ENCODE peak calls at places on chromosomes 4 and X, in seven cellular contexts. One of them, this sample, is unnamed.

GRCh38 chr4:6720202-6720699 is 4.3 kb downstream of the BLOC1S4 start:
- DNase-seq in astrocyte of the hippocampus: peak
- DNase-seq in right atrium auricular region: peak
- DNase-seq in testis: peak
- DNase-seq in Right ventricle myocardium superior: peak
- DNase-seq in tibial artery: peak
- DNase-seq in type B pancreatic cell: peak
- DNase-seq in this sample: peak

GRCh38 chr4:84751707-84752106 is 168.8 kb downstream of the CDS1 start:
- DNase-seq in astrocyte of the hippocampus: no peak
- DNase-seq in right atrium auricular region: no peak
- DNase-seq in type B pancreatic cell: no peak
- DNase-seq in Right ventricle myocardium superior: no peak
- DNase-seq in tibial artery: no peak
- DNase-seq in testis: no peak
- DNase-seq in this sample: no peak

GRCh38 chrX:150476183-150476699 is 92.2 kb upstream of the MTM1 start:
- DNase-seq in right atrium auricular region: no peak
- DNase-seq in Right ventricle myocardium superior: no peak
- DNase-seq in testis: no peak
- DNase-seq in type B pancreatic cell: no peak
- DNase-seq in tibial artery: no peak
- DNase-seq in astrocyte of the hippocampus: peak
- DNase-seq in this sample: no peak

GRCh38 chrX:118552501-118552900 is 56.9 kb downstream of the DOCK11 start:
- DNase-seq in type B pancreatic cell: no peak
- DNase-seq in right atrium auricular region: peak
- DNase-seq in astrocyte of the hippocampus: no peak
- DNase-seq in Right ventricle myocardium superior: peak
- DNase-seq in tibial artery: peak
- DNase-seq in testis: peak
- DNase-seq in this sample: no peak

GRCh38 chr4:1042352-1043025 is 31.1 kb downstream of the FGFRL1 start:
- DNase-seq in astrocyte of the hippocampus: no peak
- DNase-seq in type B pancreatic cell: no peak
- DNase-seq in right atrium auricular region: no peak
- DNase-seq in Right ventricle myocardium superior: no peak
- DNase-seq in testis: no peak
- DNase-seq in tibial artery: no peak
- DNase-seq in this sample: no peak

GRCh38 chrX:107571296-107571998 is 56.9 kb upstream of the PRPS1 start:
- DNase-seq in type B pancreatic cell: no peak
- DNase-seq in Right ventricle myocardium superior: no peak
- DNase-seq in astrocyte of the hippocampus: peak
- DNase-seq in right atrium auricular region: no peak
- DNase-seq in testis: no peak
- DNase-seq in tibial artery: peak
- DNase-seq in this sample: no peak

GRCh38 chr4:103054030-103054429 is 22.5 kb downstream of the SLC9B2 start:
- DNase-seq in testis: no peak
- DNase-seq in right atrium auricular region: peak
- DNase-seq in type B pancreatic cell: no peak
- DNase-seq in astrocyte of the hippocampus: no peak
- DNase-seq in tibial artery: peak
- DNase-seq in Right ventricle myocardium superior: no peak
- DNase-seq in this sample: no peak

GRCh38 chr4:102675142-102675541 is 85.6 kb downstream of the MANBA start:
- DNase-seq in type B pancreatic cell: no peak
- DNase-seq in tibial artery: no peak
- DNase-seq in testis: no peak
- DNase-seq in Right ventricle myocardium superior: no peak
- DNase-seq in astrocyte of the hippocampus: peak
- DNase-seq in right atrium auricular region: no peak
- DNase-seq in this sample: no peak

GRCh38 chr4:111628437-111628836 is 516.8 kb upstream of the FAM241A start:
- DNase-seq in right atrium auricular region: no peak
- DNase-seq in Right ventricle myocardium superior: no peak
- DNase-seq in astrocyte of the hippocampus: peak
- DNase-seq in tibial artery: no peak
- DNase-seq in type B pancreatic cell: no peak
- DNase-seq in testis: no peak
- DNase-seq in this sample: no peak

GRCh38 chr4:184740965-184741364 is 7.1 kb upstream of the CENPU start:
- DNase-seq in astrocyte of the hippocampus: no peak
- DNase-seq in right atrium auricular region: no peak
- DNase-seq in type B pancreatic cell: no peak
- DNase-seq in tibial artery: no peak
- DNase-seq in testis: no peak
- DNase-seq in Right ventricle myocardium superior: no peak
- DNase-seq in this sample: no peak

GRCh38 chr4:108651068-108651794 is 832 bp downstream of the OSTC start:
- DNase-seq in tibial artery: no peak
- DNase-seq in astrocyte of the hippocampus: peak
- DNase-seq in right atrium auricular region: no peak
- DNase-seq in type B pancreatic cell: no peak
- DNase-seq in testis: no peak
- DNase-seq in Right ventricle myocardium superior: no peak
- DNase-seq in this sample: peak

GRCh38 chr4:46392421-46392820 is 2.5 kb upstream of the GABRA2 start:
- DNase-seq in Right ventricle myocardium superior: no peak
- DNase-seq in right atrium auricular region: no peak
- DNase-seq in testis: no peak
- DNase-seq in type B pancreatic cell: no peak
- DNase-seq in tibial artery: no peak
- DNase-seq in astrocyte of the hippocampus: peak
- DNase-seq in this sample: no peak

GRCh38 chr4:109004431-109004830 is 241.6 kb upstream of the ETNPPL start:
- DNase-seq in Right ventricle myocardium superior: no peak
- DNase-seq in astrocyte of the hippocampus: no peak
- DNase-seq in right atrium auricular region: no peak
- DNase-seq in testis: no peak
- DNase-seq in type B pancreatic cell: no peak
- DNase-seq in tibial artery: no peak
- DNase-seq in this sample: no peak

GRCh38 chrX:53479295-53479694 is 45.1 kb upstream of the HSD17B10 start:
- DNase-seq in type B pancreatic cell: no peak
- DNase-seq in testis: peak
- DNase-seq in Right ventricle myocardium superior: no peak
- DNase-seq in tibial artery: no peak
- DNase-seq in right atrium auricular region: no peak
- DNase-seq in astrocyte of the hippocampus: no peak
- DNase-seq in this sample: peak

GRCh38 chrX:10512258-10512657 is 108.1 kb downstream of the MID1 start:
- DNase-seq in right atrium auricular region: no peak
- DNase-seq in tibial artery: no peak
- DNase-seq in Right ventricle myocardium superior: no peak
- DNase-seq in astrocyte of the hippocampus: peak
- DNase-seq in type B pancreatic cell: no peak
- DNase-seq in testis: no peak
- DNase-seq in this sample: no peak

GRCh38 chrX:1576201-1577101 is 15.0 kb upstream of the AKAP17A start:
- DNase-seq in testis: no peak
- DNase-seq in Right ventricle myocardium superior: no peak
- DNase-seq in right atrium auricular region: peak
- DNase-seq in tibial artery: no peak
- DNase-seq in astrocyte of the hippocampus: no peak
- DNase-seq in type B pancreatic cell: no peak
- DNase-seq in this sample: no peak

GRCh38 chr4:174222266-174222872 is 61.1 kb downstream of the FBXO8 start:
- DNase-seq in testis: no peak
- DNase-seq in tibial artery: no peak
- DNase-seq in type B pancreatic cell: no peak
- DNase-seq in astrocyte of the hippocampus: peak
- DNase-seq in right atrium auricular region: no peak
- DNase-seq in Right ventricle myocardium superior: no peak
- DNase-seq in this sample: peak

GRCh38 chr4:81465668-81466357 is 5.9 kb downstream of the RASGEF1B start:
- DNase-seq in Right ventricle myocardium superior: no peak
- DNase-seq in type B pancreatic cell: no peak
- DNase-seq in right atrium auricular region: no peak
- DNase-seq in testis: no peak
- DNase-seq in tibial artery: no peak
- DNase-seq in astrocyte of the hippocampus: no peak
- DNase-seq in this sample: no peak

This sample was measured in Karpas-422.